ENCODE peak calls at places on chromosomes 5 and 9, in six cellular contexts. A, L, Y, N, M and J are unnamed samples.

GRCh38 chr9:36884721-36885120 is 149.3 kb downstream of the PAX5 start:
- DNase-seq in N (no peak), Y (no peak), M (no peak), A (no peak), L (no peak), J (no peak)

GRCh38 chr5:81657386-81657785 is 93.5 kb downstream of the SSBP2 start:
- DNase-seq in M (no peak), A (no peak), L (no peak), N (no peak), Y (no peak), J (peak; percentile 2)

GRCh38 chr5:172691886-172692285 is 50.8 kb downstream of the NEURL1B start:
- DNase-seq in L (no peak), Y (no peak), A (no peak), N (no peak), M (no peak), J (no peak)

GRCh38 chr5:76402880-76403712 is at the start of gene IQGAP2:
- DNase-seq in N (peak; percentile 74), M (peak; percentile 71), A (no peak), L (peak; percentile 87), Y (peak; percentile 75), J (peak; percentile 54)

GRCh38 chr5:133048993-133049725 is 2.7 kb upstream of the HSPA4 start:
- DNase-seq in M (no peak), A (no peak), Y (no peak), L (no peak), N (peak; percentile 54), J (no peak)

GRCh38 chr9:70382709-70383605 is 31.5 kb downstream of the KLF9 start:
- DNase-seq in Y (no peak), N (no peak), A (no peak), M (no peak), L (no peak), J (no peak)

GRCh38 chr9:16154570-16155078 is 601.8 kb downstream of the CCDC171 start:
- DNase-seq in N (peak; percentile 60), Y (peak; percentile 41), L (no peak), A (peak; percentile 39), M (no peak), J (no peak)

GRCh38 chr5:139514486-139514856 is 31.9 kb upstream of the STING1 start:
- DNase-seq in Y (no peak), N (no peak), L (no peak), A (no peak), M (no peak), J (no peak)

GRCh38 chr9:115300116-115300515 is 182.2 kb upstream of the TNC start:
- DNase-seq in Y (no peak), A (no peak), L (no peak), N (no peak), M (no peak), J (no peak)

GRCh38 chr9:32533816-32534215 is 7.8 kb upstream of the RIGI start:
- DNase-seq in A (no peak), Y (no peak), N (no peak), M (no peak), L (no peak), J (no peak)

GRCh38 chr5:133400120-133400519 is 212.2 kb downstream of the FSTL4 start:
- DNase-seq in Y (no peak), M (no peak), N (no peak), L (no peak), A (no peak), J (no peak)

GRCh38 chr5:167639213-167639612 is 652.2 kb upstream of the WWC1 start:
- DNase-seq in M (no peak), Y (no peak), A (no peak), N (peak; percentile 83), L (no peak), J (peak; percentile 55)

GRCh38 chr9:94895668-94896067 is 169.2 kb downstream of the AOPEP start:
- DNase-seq in N (no peak), A (no peak), Y (no peak), M (no peak), L (no peak), J (no peak)

GRCh38 chr9:97038909-97039781 is at the start of gene CTSV:
- DNase-seq in N (peak; percentile 87), L (peak; percentile 95), M (peak; percentile 96), Y (peak; percentile 87), A (peak; percentile 88), J (peak; percentile 87)

GRCh38 chr9:127185931-127186781 is 63.7 kb upstream of the ANGPTL2 start:
- DNase-seq in M (peak; percentile 67), L (no peak), A (no peak), N (peak; percentile 75), Y (no peak), J (no peak)

GRCh38 chr5:23730023-23730422 is 222.6 kb downstream of the PRDM9 start:
- DNase-seq in A (no peak), N (no peak), M (no peak), Y (no peak), L (no peak), J (no peak)

GRCh38 chr9:107809859-107810492 is 320.4 kb upstream of the KLF4 start:
- DNase-seq in N (peak; percentile 15), L (no peak), M (peak; percentile 39), A (no peak), Y (no peak), J (peak; percentile 55)

GRCh38 chr9:124493794-124494479 is 13.3 kb downstream of the NR5A1 start:
- DNase-seq in N (no peak), A (no peak), Y (no peak), L (no peak), M (no peak), J (no peak)

GRCh38 chr5:163564321-163564924 is 59.0 kb downstream of the MAT2B start:
- DNase-seq in M (peak; percentile 43), A (no peak), N (peak; percentile 62), Y (peak; percentile 50), L (peak; percentile 80), J (peak; percentile 68)

GRCh38 chr9:124377985-124378384 is 37.3 kb downstream of the PSMB7 start:
- DNase-seq in N (no peak), Y (no peak), M (no peak), A (no peak), L (no peak), J (no peak)

GRCh38 chr9:93667006-93667405 is 90.6 kb downstream of the PHF2 start:
- DNase-seq in L (no peak), M (no peak), A (no peak), N (no peak), Y (no peak), J (no peak)

GRCh38 chr5:112161392-112161748 is 257.7 kb downstream of the EPB41L4A start:
- DNase-seq in M (no peak), A (no peak), L (no peak), Y (no peak), N (no peak), J (no peak)

GRCh38 chr5:78504726-78505431 is 143.7 kb downstream of the LHFPL2 start:
- DNase-seq in Y (no peak), N (peak; percentile 97), A (peak; percentile 44), L (no peak), M (peak; percentile 89), J (peak; percentile 96)

GRCh38 chr9:34380034-34380510 is 3.4 kb upstream of the MYORG start:
- DNase-seq in N (no peak), L (no peak), A (no peak), Y (no peak), M (no peak), J (peak; percentile 7)